ENCODE peak calls at places on chromosomes 13 and 19, in six cellular contexts. One of them, this sample, is unnamed.

GRCh38 chr19:17794731-17795494 is at the start of gene B3GNT3:
- DNase-seq in astrocyte: no peak
- DNase-seq in Caco-2: peak
- DNase-seq in coronary artery: no peak
- DNase-seq in neural crest cell: no peak
- DNase-seq in nephron progenitor cell: peak
- DNase-seq in this sample: peak

GRCh38 chr13:113951246-113951999 is 22.5 kb downstream of the C13orf46 start:
- DNase-seq in neural crest cell: peak
- DNase-seq in astrocyte: no peak
- DNase-seq in coronary artery: no peak
- DNase-seq in Caco-2: peak
- DNase-seq in nephron progenitor cell: peak
- DNase-seq in this sample: peak

GRCh38 chr13:66886248-66886647 is 343.9 kb downstream of the PCDH9 start:
- DNase-seq in coronary artery: no peak
- DNase-seq in nephron progenitor cell: no peak
- DNase-seq in neural crest cell: no peak
- DNase-seq in astrocyte: no peak
- DNase-seq in Caco-2: no peak
- DNase-seq in this sample: no peak

GRCh38 chr13:26816876-26817275 is 56.3 kb upstream of the GPR12 start:
- DNase-seq in Caco-2: no peak
- DNase-seq in astrocyte: no peak
- DNase-seq in neural crest cell: no peak
- DNase-seq in nephron progenitor cell: peak
- DNase-seq in coronary artery: no peak
- DNase-seq in this sample: no peak

GRCh38 chr19:11168568-11168967 is 13.0 kb upstream of the SPC24 start:
- DNase-seq in nephron progenitor cell: no peak
- DNase-seq in Caco-2: no peak
- DNase-seq in coronary artery: no peak
- DNase-seq in neural crest cell: no peak
- DNase-seq in astrocyte: peak
- DNase-seq in this sample: no peak

GRCh38 chr19:50794074-50794777 is 4.0 kb downstream of the ACP4 start:
- DNase-seq in coronary artery: no peak
- DNase-seq in neural crest cell: no peak
- DNase-seq in nephron progenitor cell: no peak
- DNase-seq in Caco-2: peak
- DNase-seq in astrocyte: no peak
- DNase-seq in this sample: no peak

GRCh38 chr19:41327499-41328156 is 17.7 kb downstream of the CCDC97 start:
- DNase-seq in coronary artery: no peak
- DNase-seq in Caco-2: no peak
- DNase-seq in astrocyte: peak
- DNase-seq in nephron progenitor cell: no peak
- DNase-seq in neural crest cell: no peak
- DNase-seq in this sample: peak

GRCh38 chr19:57664269-57665127 is 4.2 kb upstream of the ZSCAN4 start:
- DNase-seq in coronary artery: no peak
- DNase-seq in astrocyte: peak
- DNase-seq in Caco-2: peak
- DNase-seq in neural crest cell: peak
- DNase-seq in nephron progenitor cell: peak
- DNase-seq in this sample: peak

GRCh38 chr13:76812206-76812882 is 73.9 kb downstream of the KCTD12 start:
- DNase-seq in Caco-2: no peak
- DNase-seq in coronary artery: no peak
- DNase-seq in neural crest cell: no peak
- DNase-seq in nephron progenitor cell: no peak
- DNase-seq in astrocyte: no peak
- DNase-seq in this sample: no peak

GRCh38 chr19:50537769-50538230 is 24.1 kb upstream of the ASPDH start:
- DNase-seq in nephron progenitor cell: peak
- DNase-seq in astrocyte: peak
- DNase-seq in Caco-2: peak
- DNase-seq in coronary artery: no peak
- DNase-seq in neural crest cell: peak
- DNase-seq in this sample: peak

GRCh38 chr19:28823338-28823961 is 389.5 kb downstream of the UQCRFS1 start:
- DNase-seq in astrocyte: no peak
- DNase-seq in Caco-2: no peak
- DNase-seq in coronary artery: no peak
- DNase-seq in neural crest cell: no peak
- DNase-seq in nephron progenitor cell: no peak
- DNase-seq in this sample: no peak

GRCh38 chr19:38139122-38139521 is 84.9 kb downstream of the DPF1 start:
- DNase-seq in Caco-2: no peak
- DNase-seq in astrocyte: no peak
- DNase-seq in nephron progenitor cell: no peak
- DNase-seq in coronary artery: no peak
- DNase-seq in neural crest cell: no peak
- DNase-seq in this sample: no peak

GRCh38 chr13:109746364-109746763 is 40.0 kb downstream of the IRS2 start:
- DNase-seq in coronary artery: peak
- DNase-seq in nephron progenitor cell: no peak
- DNase-seq in Caco-2: no peak
- DNase-seq in neural crest cell: no peak
- DNase-seq in astrocyte: no peak
- DNase-seq in this sample: no peak

GRCh38 chr19:29748996-29749395 is 33.9 kb upstream of the C19orf12 start:
- DNase-seq in Caco-2: no peak
- DNase-seq in astrocyte: no peak
- DNase-seq in coronary artery: no peak
- DNase-seq in nephron progenitor cell: no peak
- DNase-seq in neural crest cell: no peak
- DNase-seq in this sample: no peak

GRCh38 chr13:80742027-80742426 is 401.1 kb upstream of the SPRY2 start:
- DNase-seq in Caco-2: no peak
- DNase-seq in astrocyte: no peak
- DNase-seq in neural crest cell: no peak
- DNase-seq in nephron progenitor cell: no peak
- DNase-seq in coronary artery: no peak
- DNase-seq in this sample: no peak

GRCh38 chr19:1481893-1482360 is 2.9 kb upstream of the C19orf25 start:
- DNase-seq in neural crest cell: no peak
- DNase-seq in Caco-2: no peak
- DNase-seq in coronary artery: no peak
- DNase-seq in astrocyte: no peak
- DNase-seq in nephron progenitor cell: no peak
- DNase-seq in this sample: no peak

GRCh38 chr13:94660695-94661324 is 51.5 kb downstream of the SOX21 start:
- DNase-seq in nephron progenitor cell: no peak
- DNase-seq in astrocyte: peak
- DNase-seq in neural crest cell: peak
- DNase-seq in Caco-2: peak
- DNase-seq in coronary artery: no peak
- DNase-seq in this sample: peak

GRCh38 chr13:39417643-39418042 is 185.3 kb downstream of the LHFPL6 start:
- DNase-seq in nephron progenitor cell: no peak
- DNase-seq in neural crest cell: peak
- DNase-seq in Caco-2: no peak
- DNase-seq in coronary artery: no peak
- DNase-seq in astrocyte: peak
- DNase-seq in this sample: no peak

GRCh38 chr19:18298601-18299000 is 17.2 kb upstream of the JUND start:
- DNase-seq in astrocyte: no peak
- DNase-seq in Caco-2: no peak
- DNase-seq in coronary artery: no peak
- DNase-seq in nephron progenitor cell: no peak
- DNase-seq in neural crest cell: no peak
- DNase-seq in this sample: no peak

GRCh38 chr19:19040417-19040816 is 7.0 kb downstream of the ARMC6 start:
- DNase-seq in coronary artery: no peak
- DNase-seq in Caco-2: no peak
- DNase-seq in nephron progenitor cell: no peak
- DNase-seq in astrocyte: peak
- DNase-seq in neural crest cell: no peak
- DNase-seq in this sample: no peak

GRCh38 chr19:19050104-19050503 is 13.7 kb upstream of the SLC25A42 start:
- DNase-seq in astrocyte: no peak
- DNase-seq in nephron progenitor cell: no peak
- DNase-seq in neural crest cell: no peak
- DNase-seq in coronary artery: no peak
- DNase-seq in Caco-2: no peak
- DNase-seq in this sample: no peak

GRCh38 chr13:50584856-50585580 is 258.5 kb downstream of the DLEU7 start:
- DNase-seq in Caco-2: no peak
- DNase-seq in nephron progenitor cell: no peak
- DNase-seq in astrocyte: no peak
- DNase-seq in coronary artery: no peak
- DNase-seq in neural crest cell: no peak
- DNase-seq in this sample: no peak

GRCh38 chr13:50576156-50576555 is 267.3 kb downstream of the DLEU7 start:
- DNase-seq in neural crest cell: no peak
- DNase-seq in astrocyte: no peak
- DNase-seq in coronary artery: no peak
- DNase-seq in nephron progenitor cell: no peak
- DNase-seq in Caco-2: no peak
- DNase-seq in this sample: no peak

GRCh38 chr13:50577806-50578205 is 265.7 kb downstream of the DLEU7 start:
- DNase-seq in astrocyte: no peak
- DNase-seq in nephron progenitor cell: no peak
- DNase-seq in Caco-2: no peak
- DNase-seq in neural crest cell: no peak
- DNase-seq in coronary artery: no peak
- DNase-seq in this sample: no peak

GRCh38 chr13:50581586-50582196 is 261.8 kb downstream of the DLEU7 start:
- DNase-seq in coronary artery: no peak
- DNase-seq in astrocyte: no peak
- DNase-seq in neural crest cell: no peak
- DNase-seq in nephron progenitor cell: no peak
- DNase-seq in Caco-2: no peak
- DNase-seq in this sample: no peak

DNA sequence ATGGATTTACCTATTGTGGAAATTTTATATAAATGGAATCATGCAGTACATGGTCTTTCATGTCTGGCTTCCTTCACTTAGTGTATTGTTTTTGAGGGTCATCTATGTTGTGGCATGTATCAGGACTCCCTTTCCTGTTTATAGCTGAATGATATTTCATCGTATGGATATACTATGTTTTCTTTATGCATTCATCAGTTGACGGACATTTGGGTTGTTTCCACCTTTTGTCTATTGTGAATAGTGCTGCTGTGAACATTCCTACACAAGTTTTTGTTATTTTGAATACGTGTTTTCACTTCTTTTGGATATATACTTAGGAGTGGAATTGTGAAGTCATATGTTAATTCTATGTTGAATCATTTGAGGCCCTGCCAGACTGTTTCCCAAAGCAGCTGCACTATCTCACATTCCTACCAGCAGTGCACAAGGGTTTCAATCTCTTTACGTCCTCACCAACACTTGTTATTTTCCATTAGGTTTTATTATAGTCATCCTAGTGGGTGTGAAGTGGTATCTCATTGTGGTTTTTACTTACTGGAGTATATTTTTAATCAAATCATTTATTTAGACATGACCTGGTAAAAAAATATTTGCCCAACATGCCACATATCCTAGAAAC is 262.7 kb downstream of the DLEU7 start:
- DNase-seq in astrocyte: peak
- DNase-seq in Caco-2: no peak
- DNase-seq in nephron progenitor cell: no peak
- DNase-seq in coronary artery: no peak
- DNase-seq in neural crest cell: no peak
- DNase-seq in this sample: no peak
- TF ChIP-seq CTCF in astrocyte: peak
- TF ChIP-seq CTCF in Caco-2: no peak
- TF ChIP-seq CTCF in nephron progenitor cell: no peak
- TF ChIP-seq CTCF in coronary artery: no peak
- TF ChIP-seq CTCF in neural crest cell: no peak
- TF ChIP-seq CTCF in this sample: no peak

GRCh38 chr19:43503501-43504425 is 783 bp downstream of the PHLDB3 start:
- DNase-seq in Caco-2: peak
- DNase-seq in neural crest cell: peak
- DNase-seq in astrocyte: peak
- DNase-seq in nephron progenitor cell: peak
- DNase-seq in coronary artery: peak
- DNase-seq in this sample: peak
- TF ChIP-seq CTCF in Caco-2: peak
- TF ChIP-seq CTCF in neural crest cell: no peak
- TF ChIP-seq CTCF in astrocyte: no peak
- TF ChIP-seq CTCF in nephron progenitor cell: no peak
- TF ChIP-seq CTCF in coronary artery: no peak
- TF ChIP-seq CTCF in this sample: peak

DNA sequence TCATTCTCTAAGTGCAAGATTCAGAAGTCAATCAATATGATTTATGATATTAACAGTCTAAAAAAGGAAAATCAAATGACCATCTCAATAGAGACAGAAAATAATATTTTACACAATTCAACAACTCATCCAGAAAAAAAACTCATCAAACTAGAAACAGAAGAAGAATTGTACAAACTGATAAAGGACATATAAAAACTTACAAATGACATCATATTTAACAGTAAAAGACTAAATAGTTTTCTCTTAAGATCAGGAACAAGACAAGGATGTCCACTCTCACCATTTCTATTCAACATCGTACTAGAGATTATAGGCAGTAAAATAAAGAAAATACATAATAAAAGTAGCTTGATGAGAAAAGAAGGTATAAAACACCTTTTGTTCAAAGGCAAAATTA is 527.3 kb downstream of the DACH1 start:
- DNase-seq in nephron progenitor cell: no peak
- DNase-seq in coronary artery: no peak
- DNase-seq in neural crest cell: no peak
- DNase-seq in Caco-2: no peak
- DNase-seq in astrocyte: no peak
- DNase-seq in this sample: no peak
- TF ChIP-seq CTCF in nephron progenitor cell: no peak
- TF ChIP-seq CTCF in coronary artery: no peak
- TF ChIP-seq CTCF in neural crest cell: no peak
- TF ChIP-seq CTCF in Caco-2: no peak
- TF ChIP-seq CTCF in astrocyte: no peak
- TF ChIP-seq CTCF in this sample: no peak

DNA sequence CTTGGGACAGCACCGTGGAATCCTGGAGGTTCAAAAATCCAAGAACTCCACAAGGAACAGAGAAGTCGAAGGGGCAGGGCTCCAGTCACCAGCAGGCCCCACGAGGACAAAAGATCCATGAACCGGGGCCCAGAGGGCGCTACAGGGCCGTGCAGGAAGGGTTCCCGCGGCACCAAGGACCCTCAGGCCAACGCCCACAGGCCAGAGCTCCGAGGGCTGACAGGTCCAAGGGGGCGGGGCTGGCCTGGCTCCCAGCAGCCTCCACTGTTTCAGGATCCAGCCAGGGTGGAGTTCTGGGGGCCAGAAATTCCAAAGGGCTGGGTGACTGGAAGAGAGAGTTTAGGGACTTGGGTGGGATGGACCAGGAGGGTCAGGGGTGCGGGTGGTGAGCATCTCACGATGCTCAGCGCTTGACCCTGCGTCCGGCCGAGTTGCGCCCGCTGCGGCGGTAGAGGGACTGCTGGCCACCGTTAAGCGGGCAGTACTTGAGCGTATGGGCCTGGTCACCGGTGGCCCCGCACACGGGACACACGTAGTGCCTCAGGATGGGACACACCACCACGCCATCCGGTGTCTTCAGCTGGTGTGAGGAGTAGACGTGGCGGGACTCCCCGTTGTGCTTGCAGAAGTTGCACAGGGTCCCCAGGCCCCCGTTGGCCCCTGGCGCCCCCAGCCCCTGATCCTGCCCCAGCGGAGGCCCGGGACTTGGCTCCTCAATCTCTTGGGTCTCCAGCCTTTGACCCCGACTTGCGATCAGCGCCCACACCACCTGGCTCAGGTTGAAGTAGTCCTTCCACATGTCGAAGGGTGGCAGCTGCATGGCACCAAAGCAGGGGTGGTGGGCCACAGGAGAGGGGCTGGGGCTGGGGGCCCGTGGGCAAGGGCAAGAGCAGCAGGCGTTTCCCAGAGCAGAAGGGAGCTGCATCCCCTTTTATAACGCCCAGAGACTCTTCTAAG is at the start of gene NANOS2:
- DNase-seq in coronary artery: no peak
- DNase-seq in astrocyte: no peak
- DNase-seq in neural crest cell: peak
- DNase-seq in nephron progenitor cell: peak
- DNase-seq in Caco-2: peak
- DNase-seq in this sample: peak
- TF ChIP-seq CTCF in coronary artery: no peak
- TF ChIP-seq CTCF in astrocyte: no peak
- TF ChIP-seq CTCF in neural crest cell: no peak
- TF ChIP-seq CTCF in nephron progenitor cell: peak
- TF ChIP-seq CTCF in Caco-2: no peak
- TF ChIP-seq CTCF in this sample: no peak

This sample was measured in endothelial cell.